ENCODE peak calls at places on chromosomes 6 and 20, in eight cellular contexts. One of them, this sample, is unnamed.

GRCh38 chr20:50251992-50252491 is 61.4 kb downstream of the CEBPB start:
- DNase-seq in HTR-8/SVneo: peak; percentile 67
- DNase-seq in fibroblast of mammary gland: peak; percentile 56
- DNase-seq in H9: no peak
- DNase-seq in dermis blood vessel endothelial cell: no peak
- DNase-seq in D341Med: no peak
- DNase-seq in HS-5: peak; percentile 97
- DNase-seq in GM12865: no peak
- DNase-seq in this sample: no peak

GRCh38 chr6:93580441-93580840 is 161.1 kb upstream of the EPHA7 start:
- DNase-seq in HTR-8/SVneo: no peak
- DNase-seq in fibroblast of mammary gland: no peak
- DNase-seq in H9: no peak
- DNase-seq in dermis blood vessel endothelial cell: no peak
- DNase-seq in D341Med: no peak
- DNase-seq in HS-5: no peak
- DNase-seq in GM12865: no peak
- DNase-seq in this sample: no peak

GRCh38 chr6:44674226-44675155 is 287.0 kb downstream of the CDC5L start:
- DNase-seq in HTR-8/SVneo: no peak
- DNase-seq in fibroblast of mammary gland: no peak
- DNase-seq in H9: peak; percentile 19
- DNase-seq in dermis blood vessel endothelial cell: no peak
- DNase-seq in D341Med: no peak
- DNase-seq in HS-5: no peak
- DNase-seq in GM12865: no peak
- DNase-seq in this sample: no peak

GRCh38 chr6:157600807-157601206 is 219.8 kb downstream of the ZDHHC14 start:
- DNase-seq in HTR-8/SVneo: no peak
- DNase-seq in fibroblast of mammary gland: no peak
- DNase-seq in H9: no peak
- DNase-seq in dermis blood vessel endothelial cell: no peak
- DNase-seq in D341Med: no peak
- DNase-seq in HS-5: no peak
- DNase-seq in GM12865: no peak
- DNase-seq in this sample: no peak

GRCh38 chr20:38573381-38573780 is 7.6 kb upstream of the ADIG start:
- DNase-seq in HTR-8/SVneo: no peak
- DNase-seq in fibroblast of mammary gland: peak; percentile 30
- DNase-seq in H9: no peak
- DNase-seq in dermis blood vessel endothelial cell: no peak
- DNase-seq in D341Med: no peak
- DNase-seq in HS-5: no peak
- DNase-seq in GM12865: no peak
- DNase-seq in this sample: peak; percentile 44

GRCh38 chr6:20740088-20740487 is 205.8 kb downstream of the CDKAL1 start:
- DNase-seq in HTR-8/SVneo: no peak
- DNase-seq in fibroblast of mammary gland: no peak
- DNase-seq in H9: no peak
- DNase-seq in dermis blood vessel endothelial cell: no peak
- DNase-seq in D341Med: no peak
- DNase-seq in HS-5: no peak
- DNase-seq in GM12865: no peak
- DNase-seq in this sample: no peak

GRCh38 chr6:151002562-151002961 is 137.1 kb downstream of the MTHFD1L start:
- DNase-seq in HTR-8/SVneo: no peak
- DNase-seq in fibroblast of mammary gland: peak; percentile 71
- DNase-seq in H9: no peak
- DNase-seq in dermis blood vessel endothelial cell: no peak
- DNase-seq in D341Med: no peak
- DNase-seq in HS-5: no peak
- DNase-seq in GM12865: no peak
- DNase-seq in this sample: no peak

GRCh38 chr20:12054556-12054955 is 136.9 kb downstream of the BTBD3 start:
- DNase-seq in HTR-8/SVneo: no peak
- DNase-seq in fibroblast of mammary gland: no peak
- DNase-seq in H9: no peak
- DNase-seq in dermis blood vessel endothelial cell: peak; percentile 33
- DNase-seq in D341Med: no peak
- DNase-seq in HS-5: no peak
- DNase-seq in GM12865: no peak
- DNase-seq in this sample: no peak

GRCh38 chr6:157690441-157691210 is 132.4 kb upstream of the SNX9 start:
- DNase-seq in HTR-8/SVneo: no peak
- DNase-seq in fibroblast of mammary gland: no peak
- DNase-seq in H9: no peak
- DNase-seq in dermis blood vessel endothelial cell: no peak
- DNase-seq in D341Med: no peak
- DNase-seq in HS-5: no peak
- DNase-seq in GM12865: no peak
- DNase-seq in this sample: no peak

GRCh38 chr20:44734938-44735337 is 10.7 kb upstream of the KCNK15 start:
- DNase-seq in HTR-8/SVneo: peak; percentile 92
- DNase-seq in fibroblast of mammary gland: peak; percentile 50
- DNase-seq in H9: no peak
- DNase-seq in dermis blood vessel endothelial cell: no peak
- DNase-seq in D341Med: no peak
- DNase-seq in HS-5: peak; percentile 89
- DNase-seq in GM12865: no peak
- DNase-seq in this sample: no peak

GRCh38 chr20:48668451-48668946 is 159.3 kb downstream of the PREX1 start:
- DNase-seq in HTR-8/SVneo: no peak
- DNase-seq in fibroblast of mammary gland: no peak
- DNase-seq in H9: no peak
- DNase-seq in dermis blood vessel endothelial cell: no peak
- DNase-seq in D341Med: no peak
- DNase-seq in HS-5: no peak
- DNase-seq in GM12865: no peak
- DNase-seq in this sample: peak; percentile 84

GRCh38 chr20:24767623-24768100 is 181.4 kb upstream of the CST7 start:
- DNase-seq in HTR-8/SVneo: no peak
- DNase-seq in fibroblast of mammary gland: no peak
- DNase-seq in H9: peak; percentile 14
- DNase-seq in dermis blood vessel endothelial cell: no peak
- DNase-seq in D341Med: no peak
- DNase-seq in HS-5: no peak
- DNase-seq in GM12865: no peak
- DNase-seq in this sample: no peak

GRCh38 chr6:23535071-23535470 is 590.9 kb upstream of the NRSN1 start:
- DNase-seq in HTR-8/SVneo: no peak
- DNase-seq in fibroblast of mammary gland: peak; percentile 76
- DNase-seq in H9: no peak
- DNase-seq in dermis blood vessel endothelial cell: no peak
- DNase-seq in D341Med: no peak
- DNase-seq in HS-5: no peak
- DNase-seq in GM12865: no peak
- DNase-seq in this sample: no peak

GRCh38 chr6:88481519-88481918 is 315.4 kb upstream of the CNR1 start:
- DNase-seq in HTR-8/SVneo: no peak
- DNase-seq in fibroblast of mammary gland: no peak
- DNase-seq in H9: no peak
- DNase-seq in dermis blood vessel endothelial cell: no peak
- DNase-seq in D341Med: no peak
- DNase-seq in HS-5: no peak
- DNase-seq in GM12865: no peak
- DNase-seq in this sample: no peak

GRCh38 chr20:51531141-51531710 is 11.3 kb downstream of the NFATC2 start:
- DNase-seq in HTR-8/SVneo: no peak
- DNase-seq in fibroblast of mammary gland: no peak
- DNase-seq in H9: no peak
- DNase-seq in dermis blood vessel endothelial cell: no peak
- DNase-seq in D341Med: no peak
- DNase-seq in HS-5: no peak
- DNase-seq in GM12865: peak; percentile 84
- DNase-seq in this sample: no peak

GRCh38 chr20:62160876-62161275 is 17.3 kb downstream of the SS18L1 start:
- DNase-seq in HTR-8/SVneo: no peak
- DNase-seq in fibroblast of mammary gland: no peak
- DNase-seq in H9: no peak
- DNase-seq in dermis blood vessel endothelial cell: no peak
- DNase-seq in D341Med: no peak
- DNase-seq in HS-5: no peak
- DNase-seq in GM12865: no peak
- DNase-seq in this sample: no peak

GRCh38 chr6:131532476-131533108 is 40.4 kb upstream of the ARG1 start:
- DNase-seq in HTR-8/SVneo: no peak
- DNase-seq in fibroblast of mammary gland: no peak
- DNase-seq in H9: no peak
- DNase-seq in dermis blood vessel endothelial cell: no peak
- DNase-seq in D341Med: no peak
- DNase-seq in HS-5: peak; percentile 36
- DNase-seq in GM12865: peak; percentile 42
- DNase-seq in this sample: no peak

GRCh38 chr20:56358070-56358469 is 704 bp upstream of the FAM210B start:
- DNase-seq in HTR-8/SVneo: peak; percentile 59
- DNase-seq in fibroblast of mammary gland: no peak
- DNase-seq in H9: no peak
- DNase-seq in dermis blood vessel endothelial cell: no peak
- DNase-seq in D341Med: no peak
- DNase-seq in HS-5: no peak
- DNase-seq in GM12865: no peak
- DNase-seq in this sample: no peak

GRCh38 chr6:141988954-141989705 is 143.6 kb upstream of the GJE1 start:
- DNase-seq in HTR-8/SVneo: peak; percentile 57
- DNase-seq in fibroblast of mammary gland: peak; percentile 86
- DNase-seq in H9: peak; percentile 69
- DNase-seq in dermis blood vessel endothelial cell: peak; percentile 80
- DNase-seq in D341Med: peak; percentile 52
- DNase-seq in HS-5: peak; percentile 58
- DNase-seq in GM12865: peak; percentile 51
- DNase-seq in this sample: peak; percentile 3

GRCh38 chr6:39203804-39204495 is 25.3 kb downstream of the KCNK5 start:
- DNase-seq in HTR-8/SVneo: peak; percentile 35
- DNase-seq in fibroblast of mammary gland: no peak
- DNase-seq in H9: peak; percentile 51
- DNase-seq in dermis blood vessel endothelial cell: no peak
- DNase-seq in D341Med: no peak
- DNase-seq in HS-5: no peak
- DNase-seq in GM12865: no peak
- DNase-seq in this sample: no peak

GRCh38 chr6:56536536-56536935 is 106.2 kb downstream of the DST start:
- DNase-seq in HTR-8/SVneo: no peak
- DNase-seq in fibroblast of mammary gland: peak; percentile 42
- DNase-seq in H9: no peak
- DNase-seq in dermis blood vessel endothelial cell: no peak
- DNase-seq in D341Med: no peak
- DNase-seq in HS-5: no peak
- DNase-seq in GM12865: no peak
- DNase-seq in this sample: no peak

GRCh38 chr6:33752139-33753015 is 5.7 kb upstream of the IP6K3 start:
- DNase-seq in HTR-8/SVneo: peak; percentile 50
- DNase-seq in fibroblast of mammary gland: no peak
- DNase-seq in H9: no peak
- DNase-seq in dermis blood vessel endothelial cell: no peak
- DNase-seq in D341Med: no peak
- DNase-seq in HS-5: no peak
- DNase-seq in GM12865: peak; percentile 26
- DNase-seq in this sample: no peak

GRCh38 chr20:35263609-35264223 is 14.2 kb downstream of the MMP24OS start:
- DNase-seq in HTR-8/SVneo: no peak
- DNase-seq in fibroblast of mammary gland: no peak
- DNase-seq in H9: no peak
- DNase-seq in dermis blood vessel endothelial cell: no peak
- DNase-seq in D341Med: no peak
- DNase-seq in HS-5: no peak
- DNase-seq in GM12865: no peak
- DNase-seq in this sample: no peak

GRCh38 chr6:55069132-55069781 is 105.1 kb upstream of the HCRTR2 start:
- DNase-seq in HTR-8/SVneo: peak; percentile 30
- DNase-seq in fibroblast of mammary gland: peak; percentile 57
- DNase-seq in H9: peak; percentile 30
- DNase-seq in dermis blood vessel endothelial cell: peak; percentile 65
- DNase-seq in D341Med: peak; percentile 48
- DNase-seq in HS-5: peak; percentile 22
- DNase-seq in GM12865: peak; percentile 24
- DNase-seq in this sample: peak; percentile 14